ENCODE peak calls at places on chromosomes 11 and 22, in four cellular contexts. H is cardiac muscle cell, G is Peyer's patch, C is body of pancreas. P is an unnamed sample.
A peak's percentile ranks its signal among the peaks of the same experiment; 100 is the strongest.

GRCh38 chr11:77753230-77753629 is 67.3 kb downstream of the RSF1 start:
- DNase-seq in H (no peak), G (no peak), C (no peak), P (no peak)

GRCh38 chr11:36566407-36567053 is 1.3 kb upstream of the RAG1 start:
- DNase-seq in H (no peak), G (no peak), C (no peak), P (no peak)

GRCh38 chr11:48017105-48017874 is 36.9 kb downstream of the PTPRJ start:
- DNase-seq in H (no peak), G (no peak), C (no peak), P (no peak)

GRCh38 chr22:29520851-29521250 is 32.7 kb downstream of the THOC5 start:
- DNase-seq in H (peak; percentile 82), G (no peak), C (no peak), P (no peak)

GRCh38 chr11:1853376-1854131 is 670 bp downstream of the LSP1 start:
- DNase-seq in H (no peak), G (no peak), C (no peak), P (no peak)

GRCh38 chr11:104061851-104062521 is 25.5 kb downstream of the DDI1 start:
- DNase-seq in H (peak; percentile 89), G (no peak), C (no peak), P (no peak)

GRCh38 chr11:67584205-67584880 is 731 bp downstream of the GSTP1 start:
- DNase-seq in H (peak; percentile 71), G (peak; percentile 84), C (peak; percentile 82), P (peak; percentile 88)

GRCh38 chr11:27296406-27296994 is 66.5 kb downstream of the CCDC34 start:
- DNase-seq in H (peak; percentile 72), G (no peak), C (no peak), P (no peak)

GRCh38 chr11:126359431-126360048 is 4.1 kb downstream of the ST3GAL4 start:
- DNase-seq in H (peak; percentile 86), G (peak; percentile 62), C (peak; percentile 30), P (peak; percentile 75)

GRCh38 chr11:107757661-107758060 is 45.8 kb upstream of the SLN start:
- DNase-seq in H (no peak), G (no peak), C (no peak), P (no peak)

GRCh38 chr11:17635551-17635938 is 83.8 kb upstream of the MYOD1 start:
- DNase-seq in H (no peak), G (no peak), C (no peak), P (no peak)

GRCh38 chr11:119846374-119846773 is 117.4 kb upstream of the NECTIN1 start:
- DNase-seq in H (no peak), G (no peak), C (no peak), P (no peak)

GRCh38 chr11:35138949-35139881 is at the start of gene CD44:
- DNase-seq in H (peak; percentile 62), G (peak; percentile 89), C (peak; percentile 75), P (peak; percentile 83)

GRCh38 chr11:129436573-129436972 is 60.9 kb downstream of the BARX2 start:
- DNase-seq in H (no peak), G (no peak), C (no peak), P (no peak)

DNA sequence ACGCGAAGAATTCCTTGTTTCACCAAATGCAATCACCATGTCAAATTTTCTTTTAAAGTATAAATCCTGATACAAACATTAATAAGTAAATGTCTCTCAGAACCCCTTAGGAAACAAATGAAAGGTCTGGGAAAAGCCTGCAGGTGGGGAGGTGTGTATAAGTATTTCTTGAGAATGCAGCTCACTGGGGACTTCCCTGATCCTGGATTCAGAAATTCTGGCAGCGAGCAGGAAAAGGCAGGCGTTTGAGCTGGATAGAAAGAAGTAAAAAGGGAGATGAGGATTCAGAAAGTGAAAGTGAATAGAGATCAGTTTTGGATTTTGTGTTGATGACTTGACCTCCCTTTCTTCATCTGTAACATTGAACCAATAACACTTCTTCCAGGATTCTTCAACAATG is 68.3 kb upstream of the CTSC start:
- DNase-seq in H (no peak), G (no peak), C (no peak), P (no peak)
- H3K4me3 ChIP-seq in H (no peak overlapping the region), G (no peak overlapping the region), C (no peak overlapping the region), P (no peak overlapping the region)

DNA sequence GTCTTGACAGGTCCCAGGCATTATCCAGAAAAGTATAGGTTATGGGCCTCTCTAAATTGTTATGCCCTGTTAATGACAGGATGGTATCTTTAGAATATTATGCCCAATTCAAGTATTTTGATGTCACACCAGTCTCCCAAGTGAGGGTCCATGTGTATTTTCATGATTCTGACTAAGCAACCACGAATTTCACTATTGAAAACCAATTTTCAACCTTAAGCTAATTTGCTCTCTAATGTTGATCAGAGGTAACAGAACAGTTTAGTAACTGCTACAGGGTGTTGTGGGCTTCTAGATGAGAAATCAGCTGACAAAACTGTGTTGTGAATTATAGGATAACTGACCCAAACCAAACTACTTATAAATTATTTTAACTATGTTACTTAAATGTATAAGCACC is 48.0 kb upstream of the SORL1-AS1 start:
- DNase-seq in H (no peak), G (no peak), C (no peak), P (no peak)
- H3K4me1 ChIP-seq in H (peaks cover 3% of the 10 kb centered on the region), G (no peaks in the 10 kb centered on the region), C (no peaks in the 10 kb centered on the region), P (no peaks in the 10 kb centered on the region)

GRCh38 chr11:69644071-69644961 is 3.4 kb downstream of the CCND1 start:
- DNase-seq in H (peak; percentile 93), G (no peak), C (peak; percentile 55), P (peak; percentile 76)
- TF ChIP-seq CTCF in H (peak; percentile 36), G (no peak), C (peak; percentile 17), P (no peak)

GRCh38 chr22:33270596-33270995 is 212.4 kb upstream of the SYN3 start:
- DNase-seq in H (no peak), G (no peak), C (no peak), P (no peak)
- H3K4me3 ChIP-seq in H (no peak overlapping the region), G (no peak overlapping the region), C (no peak overlapping the region), P (no peak overlapping the region)

DNA sequence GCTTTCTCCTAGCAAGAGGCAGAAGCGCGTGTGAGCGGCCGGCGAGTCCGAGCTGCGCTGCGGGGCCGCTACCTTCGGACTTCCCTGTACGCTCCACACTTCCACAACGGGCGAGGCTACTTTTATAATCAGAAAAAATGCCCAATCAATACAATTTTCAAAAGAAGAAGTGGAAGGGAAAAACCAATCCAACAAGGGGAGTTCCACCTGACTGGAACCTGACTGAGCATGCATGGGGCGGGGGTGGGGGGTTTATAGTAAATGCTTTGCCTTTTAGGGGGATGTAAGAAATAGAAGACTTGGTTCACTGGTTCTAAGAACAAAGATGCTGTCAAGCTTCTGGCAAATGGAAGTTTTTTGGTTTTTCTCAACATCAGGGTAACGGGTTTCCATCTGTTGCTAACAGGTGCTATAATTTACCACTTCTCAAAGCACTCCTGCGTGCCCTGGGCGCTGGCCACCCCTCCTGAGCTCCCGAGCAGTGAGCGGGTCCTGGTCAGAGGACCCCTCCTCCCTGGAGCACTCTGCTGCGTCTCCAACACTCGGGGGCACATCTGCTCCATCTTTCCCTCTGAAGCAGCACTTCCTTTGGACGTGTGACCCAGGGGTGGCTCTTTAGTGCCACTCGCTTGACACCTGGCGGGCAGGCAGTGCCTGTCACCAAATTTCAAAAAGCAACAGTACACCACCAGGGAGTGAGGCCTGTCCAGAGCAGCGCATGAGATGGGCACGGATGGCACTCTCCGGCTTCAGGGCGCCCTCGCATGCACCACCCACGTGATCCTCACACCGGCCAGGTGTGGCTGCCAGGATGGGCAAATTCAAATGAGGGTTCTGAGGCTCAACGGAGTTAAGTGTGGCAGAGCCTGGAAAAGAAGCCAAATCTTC is 21.6 kb upstream of the BID start:
- DNase-seq in H (no peak), G (no peak), C (no peak), P (no peak)
- H3K4me1 ChIP-seq in H (peaks cover 15% of the 10 kb centered on the region), G (no peaks in the 10 kb centered on the region), C (no peaks in the 10 kb centered on the region), P (no peaks in the 10 kb centered on the region)

GRCh38 chr22:43152001-43152354 is 619 bp downstream of the TSPO start:
- DNase-seq in H (no peak), G (no peak), C (no peak), P (no peak)
- TF ChIP-seq CTCF in H (no peak), G (no peak), C (no peak), P (no peak)

GRCh38 chr11:46117842-46118241 is 3.4 kb downstream of the PHF21A start:
- DNase-seq in H (no peak), G (no peak), C (no peak), P (no peak)

GRCh38 chr11:46120711-46121327 is 435 bp downstream of the PHF21A start:
- DNase-seq in H (peak; percentile 86), G (peak; percentile 59), C (peak; percentile 45), P (peak; percentile 58)

GRCh38 chr11:46119352-46120216 is 1.7 kb downstream of the PHF21A start:
- DNase-seq in H (peak; percentile 82), G (peak; percentile 74), C (peak; percentile 50), P (peak; percentile 60)

GRCh38 chr11:46120361-46120710 is 918 bp downstream of the PHF21A start:
- DNase-seq in H (no peak), G (no peak), C (peak; percentile 26), P (no peak)

GRCh38 chr11:46119053-46119351 is 2.3 kb downstream of the PHF21A start:
- DNase-seq in H (no peak), G (no peak), C (no peak), P (no peak)
- H3K4me3 ChIP-seq in H (peak overlapping the region; percentile 92), G (peak overlapping the region; percentile 55), C (peak overlapping the region; percentile 52), P (peak overlapping the region; percentile 64)

DNA sequence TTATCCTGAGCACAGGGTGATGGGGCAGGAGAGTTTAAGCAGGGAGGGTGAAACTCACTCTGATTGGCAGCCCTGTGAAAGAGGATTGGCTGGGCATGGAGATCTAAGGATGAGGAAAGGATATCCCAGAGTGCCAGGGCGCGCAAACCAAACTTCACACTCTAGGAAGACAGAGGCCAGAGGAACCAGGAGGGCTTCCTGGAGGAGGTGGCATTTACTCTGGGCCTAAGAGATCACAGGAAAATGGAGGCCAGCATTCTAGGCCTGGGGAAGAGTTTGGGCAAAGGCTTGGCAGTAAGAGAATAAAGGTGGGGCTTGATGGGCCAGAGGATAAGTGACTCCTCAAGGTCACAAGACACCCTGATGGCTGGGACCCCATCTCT is 377 bp upstream of the NCF4 start:
- DNase-seq in H (no peak), G (no peak), C (no peak), P (no peak)
- H3K4me1 ChIP-seq in H (no peaks in the 10 kb centered on the region), G (no peaks in the 10 kb centered on the region), C (no peaks in the 10 kb centered on the region), P (no peaks in the 10 kb centered on the region)

GRCh38 chr22:44254811-44255210 is 57.9 kb downstream of the SHISAL1 start:
- DNase-seq in H (no peak), G (no peak), C (no peak), P (no peak)
- TF ChIP-seq CTCF in H (no peak), G (no peak), C (no peak), P (no peak)

P was measured in colonic mucosa.